ENCODE peak calls at places on chromosomes 1 and 21, in four cellular contexts. D, C, A and U are unnamed samples.

GRCh38 chr1:180988221-180988826 is 34.3 kb downstream of the STX6 start:
- DNase-seq in D (peak), C (no peak), A (no peak), U (no peak)

GRCh38 chr1:17314491-17314971 is 6.5 kb downstream of the PADI4 start:
- DNase-seq in D (no peak), C (no peak), A (no peak), U (no peak)

GRCh38 chr1:186511761-186512637 is 51.1 kb upstream of the PDC start:
- DNase-seq in D (no peak), C (no peak), A (no peak), U (no peak)

GRCh38 chr1:93980320-93980744 is 71.1 kb upstream of the GCLM start:
- DNase-seq in D (peak), C (peak), A (no peak), U (peak)

GRCh38 chr1:182569939-182570610 is 19.0 kb downstream of the RNASEL start:
- DNase-seq in D (no peak), C (no peak), A (no peak), U (no peak)

GRCh38 chr1:65020774-65021173 is 54.4 kb upstream of the JAK1 start:
- DNase-seq in D (peak), C (no peak), A (no peak), U (no peak)

GRCh38 chr21:20451051-20451450 is 547.2 kb upstream of the NCAM2 start:
- DNase-seq in D (no peak), C (no peak), A (no peak), U (no peak)

GRCh38 chr21:32030146-32030652 is 157.4 kb downstream of the HUNK start:
- DNase-seq in D (no peak), C (no peak), A (no peak), U (no peak)

GRCh38 chr1:234612352-234613127 is 2.6 kb upstream of the IRF2BP2 start:
- DNase-seq in D (peak), C (no peak), A (peak), U (no peak)

GRCh38 chr1:93467606-93468005 is 19.7 kb downstream of the FNBP1L start:
- DNase-seq in D (no peak), C (no peak), A (no peak), U (no peak)

GRCh38 chr1:190940951-190941350 is 463.3 kb upstream of the BRINP3 start:
- DNase-seq in D (no peak), C (no peak), A (no peak), U (no peak)

GRCh38 chr21:45582128-45582527 is 39.9 kb upstream of the SLC19A1 start:
- DNase-seq in D (no peak), C (no peak), A (no peak), U (no peak)

GRCh38 chr1:27594542-27595510 is 9.1 kb downstream of the AHDC1 start:
- DNase-seq in D (no peak), C (no peak), A (no peak), U (no peak)

GRCh38 chr1:221035680-221036153 is 156.5 kb downstream of the HLX start:
- DNase-seq in D (no peak), C (no peak), A (no peak), U (no peak)

GRCh38 chr1:3767328-3767925 is 5.1 kb upstream of the SMIM1 start:
- DNase-seq in D (no peak), C (no peak), A (no peak), U (no peak)

GRCh38 chr1:22831729-22832413 is 121.2 kb downstream of the EPHB2 start:
- DNase-seq in D (peak), C (no peak), A (no peak), U (no peak)

GRCh38 chr1:64396817-64397216 is 73.1 kb upstream of the CACHD1 start:
- DNase-seq in D (no peak), C (no peak), A (no peak), U (peak)

GRCh38 chr21:26041441-26042180 is 129.0 kb downstream of the APP start:
- DNase-seq in D (no peak), C (no peak), A (no peak), U (no peak)

GRCh38 chr1:64956733-64957441 is 9.5 kb downstream of the JAK1 start:
- DNase-seq in D (no peak), C (no peak), A (peak), U (no peak)

GRCh38 chr1:41330588-41331545 is 30.4 kb upstream of the FOXO6 start:
- DNase-seq in D (no peak), C (peak), A (no peak), U (peak)

GRCh38 chr1:55815745-55816455 is 600.7 kb upstream of the USP24 start:
- DNase-seq in D (no peak), C (no peak), A (no peak), U (no peak)

GRCh38 chr1:55817027-55817426 is 601.9 kb upstream of the USP24 start:
- DNase-seq in D (no peak), C (no peak), A (no peak), U (no peak)

GRCh38 chr1:55813619-55814018 is 598.5 kb upstream of the USP24 start:
- DNase-seq in D (peak), C (no peak), A (no peak), U (no peak)

GRCh38 chr1:55814967-55815366 is 599.8 kb upstream of the USP24 start:
- DNase-seq in D (peak), C (no peak), A (no peak), U (no peak)

DNA sequence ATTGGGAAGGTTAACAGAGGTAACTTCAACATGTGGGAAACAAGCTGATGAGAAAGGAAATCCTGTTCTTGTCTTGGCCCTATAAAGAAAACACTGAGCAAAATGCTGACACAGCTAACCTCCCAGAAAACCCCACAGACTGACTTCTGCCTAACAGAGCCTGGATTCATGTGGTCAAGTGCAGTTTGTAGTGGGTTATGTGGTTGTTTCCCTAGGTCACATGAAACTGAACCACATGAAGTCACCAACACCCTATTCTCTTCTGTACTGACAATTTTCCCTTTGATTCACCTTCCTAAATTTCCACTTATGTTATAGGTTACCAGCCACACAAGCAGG is 601.3 kb upstream of the USP24 start:
- DNase-seq in D (no peak), C (no peak), A (peak), U (no peak)
- TF ChIP-seq YY1 in D (no peak), C (no peak), A (no peak), U (no peak)

DNA sequence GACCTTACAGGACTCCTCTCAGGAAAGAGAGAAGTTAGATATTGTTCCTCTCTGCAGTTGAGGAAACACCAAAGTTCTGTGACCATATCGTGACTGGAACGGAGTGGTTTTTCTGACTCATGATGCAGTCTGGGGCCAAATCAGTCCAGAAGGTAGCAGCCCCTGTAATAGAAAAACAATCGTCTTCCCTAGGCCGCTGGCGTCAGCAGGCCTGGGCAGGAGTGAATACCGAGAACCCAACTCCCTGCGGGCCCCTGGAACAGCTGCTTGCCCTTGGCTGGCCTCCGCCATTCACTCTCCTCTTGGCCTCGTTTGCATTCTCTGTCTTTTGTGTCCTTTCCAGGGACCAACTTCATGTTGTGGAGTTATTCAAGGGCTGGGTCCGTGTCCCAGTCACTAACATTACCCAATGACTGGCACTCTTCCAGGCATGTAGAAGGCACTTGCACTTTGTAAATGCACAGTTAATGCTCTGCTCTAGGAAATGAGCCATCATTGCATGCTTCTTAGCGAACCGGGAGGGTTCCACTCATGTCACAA is 10.9 kb upstream of the CD101 start:
- DNase-seq in D (no peak), C (no peak), A (no peak), U (no peak)
- TF ChIP-seq SUZ12 in D (no peak), C (no peak), A (no peak), U (no peak)

GRCh38 chr1:211829343-211830054 is 1.1 kb downstream of the LPGAT1 start:
- DNase-seq in D (peak), C (peak), A (no peak), U (peak)
- H3K9ac ChIP-seq in D (peak), C (no peak), A (peak), U (peak)

GRCh38 chr1:39295901-39296300 is 91.4 kb downstream of the MACF1 start:
- DNase-seq in D (no peak), C (no peak), A (no peak), U (no peak)

GRCh38 chr1:39297534-39297933 is 93.0 kb downstream of the MACF1 start:
- DNase-seq in D (no peak), C (no peak), A (no peak), U (no peak)

GRCh38 chr1:39292401-39292800 is 87.9 kb downstream of the MACF1 start:
- DNase-seq in D (no peak), C (no peak), A (no peak), U (no peak)

GRCh38 chr1:39293375-39294070 is 89.0 kb downstream of the MACF1 start:
- DNase-seq in D (no peak), C (no peak), A (no peak), U (no peak)

GRCh38 chr1:39294531-39294930 is 90.0 kb downstream of the MACF1 start:
- DNase-seq in D (no peak), C (no peak), A (no peak), U (no peak)
- TF ChIP-seq YY1 in D (no peak), C (no peak), A (no peak), U (no peak)

DNA sequence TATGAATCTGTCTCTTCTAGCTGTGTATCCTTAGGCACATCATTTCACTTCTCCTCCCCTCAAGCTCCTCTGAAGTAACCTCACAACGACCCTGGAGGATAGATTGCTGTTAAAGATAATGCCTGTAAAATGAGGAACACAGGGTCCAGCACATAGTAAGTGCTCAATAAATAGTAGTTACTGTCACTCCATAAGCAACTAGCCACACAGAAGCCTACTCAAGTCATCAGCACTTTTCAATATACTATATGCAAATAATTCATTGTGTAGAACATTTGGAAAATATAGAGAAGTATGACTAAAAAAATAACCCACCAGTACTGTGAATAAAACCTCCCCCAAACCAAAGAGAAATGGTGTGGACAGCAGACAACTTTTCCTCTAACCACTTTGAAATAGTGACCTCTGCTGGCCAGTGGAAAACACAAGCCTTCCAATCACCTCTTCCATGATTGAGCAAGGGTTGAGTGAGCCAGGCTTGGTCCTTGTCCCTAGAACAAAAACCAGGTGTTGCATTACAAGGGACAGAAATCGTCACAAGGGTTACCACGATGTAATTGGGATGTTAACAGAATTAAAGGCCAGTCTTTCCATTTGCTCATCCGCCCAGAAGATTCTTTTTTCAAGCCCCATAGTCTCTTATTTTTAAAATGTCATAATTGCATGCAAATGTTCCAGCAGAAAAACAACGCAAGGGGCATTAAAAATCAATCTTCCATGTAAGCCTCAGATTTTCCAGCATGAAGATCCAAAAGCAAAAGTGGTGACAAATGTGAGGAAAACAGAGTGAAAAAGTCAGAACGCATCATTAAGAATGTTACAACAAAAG is 15.7 kb upstream of the GLIS1 start:
- DNase-seq in D (peak), C (no peak), A (no peak), U (peak)
- TF ChIP-seq SUZ12 in D (no peak), C (no peak), A (no peak), U (no peak)

DNA sequence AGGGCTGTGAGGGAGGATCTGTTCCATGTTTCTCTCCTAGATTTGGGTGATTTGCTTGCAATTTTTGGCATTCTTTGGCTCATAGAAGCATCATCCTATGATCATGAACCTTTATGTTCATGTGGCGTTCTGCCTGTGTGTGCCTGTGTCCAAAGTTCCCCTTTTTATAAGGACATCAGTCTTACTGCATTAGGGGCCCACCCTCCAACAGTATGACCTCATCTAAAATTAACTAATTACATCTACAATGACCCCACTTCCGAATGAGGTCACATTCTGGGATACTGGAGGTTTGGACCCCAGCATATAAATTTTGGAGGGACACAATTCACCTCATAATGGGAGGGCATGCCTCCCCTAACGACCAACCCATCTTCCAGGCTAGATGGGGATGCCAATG is 12.8 kb upstream of the CAMK1G start:
- DNase-seq in D (no peak), C (no peak), A (no peak), U (no peak)
- H3K9ac ChIP-seq in D (no peak), C (no peak), A (no peak), U (no peak)

DNA sequence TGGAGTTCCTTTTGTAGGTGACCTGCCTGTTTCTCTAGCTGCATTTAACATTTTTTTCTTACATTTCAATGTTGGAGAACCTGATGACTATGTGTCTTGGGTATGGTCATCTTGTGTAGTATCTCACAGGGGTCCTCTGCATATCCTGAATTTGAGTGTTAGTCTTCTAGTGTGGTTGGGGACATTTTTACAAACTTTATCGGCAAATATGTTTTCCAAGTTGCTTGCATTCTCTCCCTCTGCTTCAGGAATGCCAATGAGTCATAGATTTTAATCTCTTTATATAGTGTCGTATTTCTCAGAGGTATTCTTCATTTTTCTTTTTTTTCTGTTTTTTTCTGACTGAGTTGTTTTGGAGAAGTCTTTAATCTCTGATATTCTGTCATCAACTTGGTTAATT is 684.0 kb downstream of the NCAM2 start:
- DNase-seq in D (no peak), C (no peak), A (no peak), U (no peak)
- TF ChIP-seq YY1 in D (no peak), C (no peak), A (no peak), U (no peak)

DNA sequence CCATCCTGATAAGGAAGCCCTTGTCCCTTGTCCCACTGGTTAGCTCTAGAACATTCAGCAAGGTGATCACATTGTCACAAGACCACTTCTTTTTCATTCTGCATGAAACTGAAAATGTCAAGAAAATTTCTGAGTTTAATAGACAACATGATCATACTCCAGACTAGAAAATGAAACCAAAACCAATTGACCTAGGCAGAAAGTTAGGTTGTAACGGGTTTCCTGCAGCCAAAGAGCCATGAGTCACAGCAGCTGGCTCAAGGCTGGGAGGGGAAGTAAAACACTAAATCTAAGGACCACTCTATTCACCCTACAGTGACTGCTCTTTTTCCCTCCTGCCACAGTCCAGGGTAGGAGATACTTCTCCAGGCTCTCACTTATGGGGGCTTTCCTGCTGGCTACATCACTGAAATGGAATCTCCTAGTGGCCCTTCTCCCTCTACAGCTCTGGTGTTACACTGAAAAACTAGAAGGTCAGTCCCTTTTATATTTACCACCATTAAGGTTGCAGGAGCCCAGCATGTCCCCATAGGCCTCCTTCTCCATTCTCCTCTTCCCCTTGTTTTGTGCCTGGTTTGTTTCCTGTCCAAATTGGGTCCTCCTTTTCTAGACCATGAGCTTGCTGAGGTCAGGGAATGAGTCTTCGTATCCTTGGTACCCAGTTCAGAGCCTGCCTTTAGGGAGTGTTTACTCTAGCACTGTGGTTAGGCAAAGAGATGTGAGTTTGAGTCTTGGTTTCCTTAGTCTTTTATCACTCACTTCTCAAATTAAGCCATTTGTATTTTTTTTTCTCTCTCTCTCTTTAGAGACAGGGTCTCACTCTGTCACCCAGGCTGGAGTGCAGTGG is 236.5 kb upstream of the JUN start:
- DNase-seq in D (no peak), C (no peak), A (peak), U (no peak)
- TF ChIP-seq SUZ12 in D (no peak), C (no peak), A (no peak), U (no peak)

DNA sequence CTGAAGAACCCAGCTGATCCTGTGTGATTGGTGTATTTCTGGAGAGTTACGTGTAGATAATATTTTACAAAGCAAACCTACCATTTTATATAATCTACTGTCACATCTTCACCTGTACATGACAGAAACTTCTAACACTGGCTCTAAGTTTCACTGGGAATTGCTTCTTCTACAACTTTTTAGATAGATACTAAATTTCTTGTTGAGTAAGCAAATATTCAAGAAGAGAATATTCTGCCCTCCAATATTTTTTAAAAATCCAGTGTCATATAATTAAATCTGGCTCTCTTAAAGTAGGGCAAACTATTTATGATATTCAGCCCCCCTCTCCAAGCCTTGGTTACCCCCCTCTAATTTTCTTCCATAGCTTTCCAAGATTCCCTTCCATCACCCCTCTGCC is 50.1 kb downstream of the MROH9 start:
- DNase-seq in D (no peak), C (no peak), A (no peak), U (no peak)
- H3K9ac ChIP-seq in D (no peak), C (no peak), A (no peak), U (no peak)